ENCODE peak calls at places on chromosomes 4 and X, in five cellular contexts. One of them, this sample, is unnamed.
A peak's percentile ranks its signal among the peaks of the same experiment; 100 is the strongest.

GRCh38 chrX:101931494-101932248 is at the start of gene ZMAT1:
- DNase-seq in HepG2: peak; percentile 39
- DNase-seq in fibroblast of lung: peak; percentile 63
- DNase-seq in endothelial cell of umbilical vein: peak; percentile 94
- DNase-seq in HCT116: peak; percentile 77
- DNase-seq in this sample: peak; percentile 91

GRCh38 chr4:88938138-88938537 is 118.8 kb downstream of the FAM13A start:
- DNase-seq in fibroblast of lung: peak; percentile 98
- DNase-seq in HCT116: no peak
- DNase-seq in HepG2: no peak
- DNase-seq in endothelial cell of umbilical vein: peak; percentile 21
- DNase-seq in this sample: no peak

GRCh38 chr4:82591592-82591991 is 29.8 kb upstream of the TMEM150C start:
- DNase-seq in HCT116: no peak
- DNase-seq in HepG2: no peak
- DNase-seq in endothelial cell of umbilical vein: no peak
- DNase-seq in fibroblast of lung: no peak
- DNase-seq in this sample: peak; percentile 21

GRCh38 chr4:40747436-40747835 is 2.3 kb upstream of the NSUN7 start:
- DNase-seq in fibroblast of lung: no peak
- DNase-seq in endothelial cell of umbilical vein: no peak
- DNase-seq in HepG2: no peak
- DNase-seq in HCT116: no peak
- DNase-seq in this sample: no peak

GRCh38 chr4:3031357-3032064 is 42.8 kb downstream of the HTT-AS start:
- DNase-seq in endothelial cell of umbilical vein: no peak
- DNase-seq in fibroblast of lung: no peak
- DNase-seq in HepG2: no peak
- DNase-seq in HCT116: no peak
- DNase-seq in this sample: no peak

GRCh38 chrX:43559643-43560042 is 96.5 kb upstream of the MAOA start:
- DNase-seq in fibroblast of lung: peak; percentile 59
- DNase-seq in endothelial cell of umbilical vein: peak; percentile 57
- DNase-seq in HepG2: peak; percentile 39
- DNase-seq in HCT116: peak; percentile 28
- DNase-seq in this sample: peak; percentile 77

GRCh38 chr4:168574581-168575295 is 77.9 kb downstream of the PALLD start:
- DNase-seq in endothelial cell of umbilical vein: peak; percentile 28
- DNase-seq in fibroblast of lung: no peak
- DNase-seq in HepG2: no peak
- DNase-seq in HCT116: peak; percentile 95
- DNase-seq in this sample: no peak

GRCh38 chr4:14221176-14221575 is 593.7 kb upstream of the BOD1L1 start:
- DNase-seq in HCT116: no peak
- DNase-seq in endothelial cell of umbilical vein: no peak
- DNase-seq in HepG2: no peak
- DNase-seq in fibroblast of lung: no peak
- DNase-seq in this sample: no peak

GRCh38 chr4:1011022-1011694 is at the start of gene FGFRL1:
- DNase-seq in endothelial cell of umbilical vein: peak; percentile 76
- DNase-seq in fibroblast of lung: peak; percentile 85
- DNase-seq in HepG2: peak; percentile 70
- DNase-seq in HCT116: peak; percentile 73
- DNase-seq in this sample: peak; percentile 94

GRCh38 chrX:119753639-119754257 is 4.6 kb upstream of the SOWAHD start:
- DNase-seq in endothelial cell of umbilical vein: peak; percentile 56
- DNase-seq in HCT116: peak; percentile 48
- DNase-seq in fibroblast of lung: peak; percentile 40
- DNase-seq in HepG2: peak; percentile 25
- DNase-seq in this sample: peak; percentile 48

GRCh38 chrX:151680805-151681204 is 14.5 kb upstream of the PRRG3 start:
- DNase-seq in endothelial cell of umbilical vein: peak; percentile 6
- DNase-seq in HepG2: peak; percentile 45
- DNase-seq in fibroblast of lung: peak; percentile 2
- DNase-seq in HCT116: peak; percentile 32
- DNase-seq in this sample: peak; percentile 71

GRCh38 chr4:174213734-174214101 is 69.7 kb downstream of the FBXO8 start:
- DNase-seq in HCT116: no peak
- DNase-seq in HepG2: no peak
- DNase-seq in fibroblast of lung: no peak
- DNase-seq in endothelial cell of umbilical vein: no peak
- DNase-seq in this sample: peak; percentile 39

GRCh38 chrX:150581093-150581775 is 12.8 kb downstream of the MTM1 start:
- DNase-seq in fibroblast of lung: peak; percentile 66
- DNase-seq in HepG2: peak; percentile 64
- DNase-seq in endothelial cell of umbilical vein: peak; percentile 11
- DNase-seq in HCT116: peak; percentile 28
- DNase-seq in this sample: no peak

GRCh38 chr4:72448231-72448630 is 120.8 kb downstream of the ADAMTS3 start:
- DNase-seq in HepG2: no peak
- DNase-seq in endothelial cell of umbilical vein: no peak
- DNase-seq in HCT116: no peak
- DNase-seq in fibroblast of lung: no peak
- DNase-seq in this sample: no peak

GRCh38 chr4:40550900-40551546 is 78.6 kb downstream of the RBM47 start:
- DNase-seq in HCT116: peak; percentile 38
- DNase-seq in HepG2: peak; percentile 54
- DNase-seq in fibroblast of lung: peak; percentile 59
- DNase-seq in endothelial cell of umbilical vein: peak; percentile 55
- DNase-seq in this sample: peak; percentile 24

GRCh38 chrX:114127411-114128025 is 456.4 kb upstream of the HTR2C start:
- DNase-seq in fibroblast of lung: no peak
- DNase-seq in HCT116: no peak
- DNase-seq in endothelial cell of umbilical vein: no peak
- DNase-seq in HepG2: no peak
- DNase-seq in this sample: peak; percentile 59

GRCh38 chr4:24137963-24138601 is 248.2 kb upstream of the PPARGC1A start:
- DNase-seq in HepG2: peak; percentile 78
- DNase-seq in fibroblast of lung: peak; percentile 9
- DNase-seq in endothelial cell of umbilical vein: no peak
- DNase-seq in HCT116: no peak
- DNase-seq in this sample: no peak

GRCh38 chr4:34112573-34112972 is 2131.7 kb downstream of the ARAP2 start:
- DNase-seq in endothelial cell of umbilical vein: no peak
- DNase-seq in HepG2: no peak
- DNase-seq in fibroblast of lung: no peak
- DNase-seq in HCT116: no peak
- DNase-seq in this sample: no peak

GRCh38 chr4:86011117-86011516 is 348.7 kb downstream of the MAPK10 start:
- DNase-seq in HCT116: no peak
- DNase-seq in endothelial cell of umbilical vein: peak; percentile 85
- DNase-seq in fibroblast of lung: peak; percentile 97
- DNase-seq in HepG2: no peak
- DNase-seq in this sample: no peak

GRCh38 chr4:2741626-2742025 is 14.5 kb downstream of the TNIP2 start:
- DNase-seq in HepG2: no peak
- DNase-seq in endothelial cell of umbilical vein: no peak
- DNase-seq in HCT116: no peak
- DNase-seq in fibroblast of lung: no peak
- DNase-seq in this sample: no peak

GRCh38 chrX:37314526-37314925 is 34.6 kb upstream of the PRRG1 start:
- DNase-seq in HCT116: no peak
- DNase-seq in endothelial cell of umbilical vein: peak; percentile 3
- DNase-seq in HepG2: no peak
- DNase-seq in fibroblast of lung: peak; percentile 1
- DNase-seq in this sample: no peak

DNA sequence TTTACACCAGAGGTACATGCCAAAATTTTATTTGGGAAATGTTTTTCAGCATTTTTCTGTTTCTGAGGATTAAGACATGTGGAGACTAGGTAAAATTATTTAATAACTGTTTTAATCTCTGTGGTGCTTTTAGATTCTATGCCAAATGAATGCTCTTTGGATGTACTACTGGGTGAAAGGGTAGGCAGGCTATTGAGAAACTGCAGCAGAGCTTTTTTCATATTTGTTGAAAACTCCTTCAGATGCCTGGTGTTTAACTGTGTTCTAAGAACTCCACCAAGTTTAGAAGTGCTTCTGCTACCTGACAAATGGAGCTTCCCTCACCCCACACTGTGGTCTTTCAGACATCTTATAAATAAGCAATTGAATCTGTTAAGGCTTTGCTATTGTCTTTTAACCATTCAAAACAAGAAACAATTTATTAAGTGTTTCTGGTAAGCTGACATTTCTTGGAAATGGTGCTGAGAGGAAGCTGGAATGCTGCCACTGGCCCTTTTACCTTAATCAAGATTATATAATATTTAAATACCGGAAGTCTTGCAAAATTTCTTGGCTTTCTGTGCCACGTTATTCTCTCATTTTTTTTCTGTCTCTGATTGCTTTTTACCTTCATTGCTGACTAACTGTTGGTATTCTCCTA is 51.2 kb upstream of the CYSLTR1 start:
- DNase-seq in endothelial cell of umbilical vein: no peak
- DNase-seq in HepG2: no peak
- DNase-seq in fibroblast of lung: no peak
- DNase-seq in HCT116: no peak
- DNase-seq in this sample: no peak
- H3K9ac ChIP-seq in endothelial cell of umbilical vein: no peak overlapping the region
- H3K9ac ChIP-seq in HepG2: no peak overlapping the region
- H3K9ac ChIP-seq in fibroblast of lung: no peak overlapping the region
- H3K9ac ChIP-seq in HCT116: no peak overlapping the region
- H3K9ac ChIP-seq in this sample: no peak overlapping the region

DNA sequence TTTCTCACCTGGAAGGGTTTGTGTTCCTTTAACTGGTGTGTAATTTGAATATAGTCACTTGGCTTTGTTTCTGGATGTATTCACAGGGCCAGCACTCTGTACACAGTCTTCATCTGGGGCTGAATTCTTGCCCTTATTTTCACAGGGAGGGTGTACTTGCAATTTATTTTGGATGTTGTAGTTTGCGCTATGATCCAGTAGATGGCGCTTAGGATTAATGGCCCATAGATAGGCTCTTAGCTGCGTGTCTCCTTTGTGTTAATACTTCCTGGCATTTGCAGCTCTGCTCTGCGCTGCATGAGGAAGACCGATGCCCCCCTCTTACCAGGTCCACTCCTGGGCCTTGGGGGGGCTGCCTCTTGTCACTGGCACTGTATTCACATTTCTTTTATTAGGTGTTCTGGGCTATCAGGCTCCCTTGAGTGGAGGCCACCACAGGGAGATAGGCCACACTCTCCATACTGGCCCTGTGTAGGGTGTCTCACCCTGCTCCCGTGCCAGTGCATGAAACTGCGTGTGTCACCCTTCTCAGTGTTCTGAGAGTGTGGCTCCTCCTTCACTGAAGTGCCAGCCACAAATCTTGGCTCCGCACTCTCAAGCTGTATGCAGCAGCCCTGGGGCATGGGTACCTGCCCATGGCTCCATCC is 562.2 kb downstream of the ZIC3 start:
- DNase-seq in HCT116: peak; percentile 1
- DNase-seq in endothelial cell of umbilical vein: peak; percentile 1
- DNase-seq in HepG2: peak; percentile 2
- DNase-seq in fibroblast of lung: peak; percentile 42
- DNase-seq in this sample: peak; percentile 56
- H2AFZ ChIP-seq in HCT116: no peak overlapping the region
- H2AFZ ChIP-seq in endothelial cell of umbilical vein: no peak overlapping the region
- H2AFZ ChIP-seq in HepG2: no peak overlapping the region
- H2AFZ ChIP-seq in fibroblast of lung: no peak overlapping the region
- H2AFZ ChIP-seq in this sample: peak overlapping the region; percentile 68

GRCh38 chrX:131881194-131881593 is 141.9 kb upstream of the STK26 start:
- DNase-seq in HCT116: no peak
- DNase-seq in endothelial cell of umbilical vein: no peak
- DNase-seq in HepG2: no peak
- DNase-seq in fibroblast of lung: no peak
- DNase-seq in this sample: peak; percentile 2
- H3K9ac ChIP-seq in HCT116: no peak overlapping the region
- H3K9ac ChIP-seq in endothelial cell of umbilical vein: no peak overlapping the region
- H3K9ac ChIP-seq in HepG2: no peak overlapping the region
- H3K9ac ChIP-seq in fibroblast of lung: no peak overlapping the region
- H3K9ac ChIP-seq in this sample: no peak overlapping the region

DNA sequence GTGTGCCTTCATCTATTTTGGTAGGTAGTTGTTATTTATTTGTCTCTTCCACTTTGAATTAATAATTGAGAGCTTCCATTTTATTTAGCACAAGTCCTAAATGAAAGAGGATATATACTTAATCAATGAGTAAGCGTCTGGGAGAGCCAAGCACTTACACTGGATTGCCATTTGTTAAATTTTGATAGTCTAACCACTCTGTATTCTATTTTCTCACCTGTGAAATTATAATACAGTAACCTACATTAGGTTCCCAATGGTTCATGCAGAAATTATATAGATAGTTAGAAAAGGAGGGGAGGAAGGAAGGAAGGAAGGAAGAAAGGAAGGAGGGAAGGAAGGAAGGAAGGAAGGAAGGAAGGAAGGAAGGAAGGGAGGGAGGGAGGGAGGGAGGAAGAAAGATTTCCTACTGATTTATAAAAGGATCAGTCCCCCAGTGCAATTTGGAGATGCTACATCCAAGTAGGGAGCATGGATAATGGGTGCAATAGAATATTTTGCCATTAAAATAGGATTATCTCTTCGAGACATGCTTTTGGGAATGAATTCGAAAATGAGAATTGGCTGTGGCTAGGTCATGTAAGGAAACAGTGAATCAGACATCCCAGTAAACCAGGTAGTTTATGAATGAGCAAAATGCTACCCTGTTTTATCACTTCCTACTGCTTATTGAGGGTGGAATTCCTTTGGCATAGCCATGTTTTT is 239.8 kb downstream of the PCDH7 start:
- DNase-seq in HepG2: no peak
- DNase-seq in fibroblast of lung: no peak
- DNase-seq in HCT116: no peak
- DNase-seq in endothelial cell of umbilical vein: no peak
- DNase-seq in this sample: no peak
- H2AFZ ChIP-seq in HepG2: no peak overlapping the region
- H2AFZ ChIP-seq in fibroblast of lung: no peak overlapping the region
- H2AFZ ChIP-seq in HCT116: no peak overlapping the region
- H2AFZ ChIP-seq in endothelial cell of umbilical vein: no peak overlapping the region
- H2AFZ ChIP-seq in this sample: no peak overlapping the region

DNA sequence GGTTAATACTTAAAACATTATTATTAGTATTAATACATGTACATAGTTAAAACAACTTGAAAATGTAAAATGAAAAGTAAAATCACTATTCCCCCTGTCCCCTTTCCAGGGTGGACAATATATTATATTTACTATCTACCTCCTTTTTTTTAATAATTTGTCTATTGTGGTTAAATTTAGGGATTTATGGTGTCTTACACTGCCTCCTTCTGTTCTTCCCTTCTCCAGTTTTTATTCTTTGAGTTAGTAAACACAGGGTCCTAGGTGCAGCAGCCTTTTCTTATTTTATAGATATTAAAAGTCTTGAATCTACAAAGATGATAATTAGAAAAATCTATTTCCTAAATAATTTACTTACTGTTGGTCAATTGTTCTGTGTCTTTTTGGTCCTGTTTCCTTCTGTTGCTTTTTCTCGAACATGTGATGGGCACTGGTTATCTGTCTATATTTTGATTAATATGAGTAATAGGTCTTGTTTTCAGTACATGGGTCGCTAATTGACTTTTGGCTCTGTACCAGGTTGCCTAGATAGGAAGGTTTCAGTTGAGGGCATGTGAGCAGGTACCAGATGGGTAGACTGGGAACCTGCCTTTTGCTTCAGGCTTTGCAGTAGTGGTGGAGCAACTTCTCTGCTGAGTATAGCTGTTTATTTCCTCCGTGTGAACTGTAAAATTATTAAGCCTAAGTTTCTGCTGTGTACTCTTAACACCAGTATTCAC is 1.1 kb downstream of the NUDT9 start:
- DNase-seq in endothelial cell of umbilical vein: peak; percentile 38
- DNase-seq in HepG2: no peak
- DNase-seq in HCT116: no peak
- DNase-seq in fibroblast of lung: peak; percentile 30
- DNase-seq in this sample: no peak
- H3K9ac ChIP-seq in endothelial cell of umbilical vein: peak overlapping the region; percentile 78
- H3K9ac ChIP-seq in HepG2: peak overlapping the region; percentile 86
- H3K9ac ChIP-seq in HCT116: peak overlapping the region; percentile 82
- H3K9ac ChIP-seq in fibroblast of lung: peak overlapping the region; percentile 62
- H3K9ac ChIP-seq in this sample: peak overlapping the region; percentile 50

This sample was measured in neural progenitor cell.